ENCODE peak calls at places on chromosome 5, in six cellular contexts. W is activated T-helper 1 cell treated with Interleukin-2 at 50 U/mL for 16 hours; S is activated naive CD4-positive, alpha-beta T cell treated with anti-CD3 and anti-CD28 coated beads, Interleukin-2, amount 50 U/mL, for 16 hours; H is kidney tubule cell; D is dermis blood vessel endothelial cell; Z is activated naive CD8-positive, alpha-beta T cell treated with anti-CD3 and anti-CD28 coated beads, Interleukin-2, amount 50 U/mL, for 24 hours. Q is an unnamed sample.

GRCh38 chr5:111439473-111440075 is 72.8 kb downstream of the STARD4 start:
- DNase-seq in W (no peak), S (no peak), H (peak; percentile 38), D (no peak), Z (no peak), Q (peak; percentile 28)

GRCh38 chr5:65696892-65697291 is 25.0 kb downstream of the SGTB start:
- DNase-seq in W (no peak), S (no peak), H (no peak), D (no peak), Z (no peak), Q (no peak)

GRCh38 chr5:81003987-81004386 is 43.8 kb downstream of the RASGRF2 start:
- DNase-seq in W (no peak), S (no peak), H (no peak), D (peak; percentile 20), Z (no peak), Q (no peak)

GRCh38 chr5:158413125-158413680 is 554.3 kb upstream of the CLINT1 start:
- DNase-seq in W (no peak), S (no peak), H (no peak), D (no peak), Z (no peak), Q (no peak)

GRCh38 chr5:164233796-164234195 is 728.4 kb downstream of the MAT2B start:
- DNase-seq in W (no peak), S (no peak), H (peak; percentile 91), D (peak; percentile 50), Z (no peak), Q (no peak)

GRCh38 chr5:14168139-14168792 is 25.1 kb downstream of the TRIO start:
- DNase-seq in W (no peak), S (no peak), H (peak; percentile 64), D (peak; percentile 71), Z (no peak), Q (peak; percentile 63)

GRCh38 chr5:33049845-33050244 is 338.7 kb downstream of the NPR3 start:
- DNase-seq in W (no peak), S (no peak), H (peak; percentile 98), D (peak; percentile 52), Z (no peak), Q (peak; percentile 91)

GRCh38 chr5:166772770-166773169 is 1518.7 kb upstream of the WWC1 start:
- DNase-seq in W (no peak), S (no peak), H (peak; percentile 32), D (no peak), Z (no peak), Q (peak; percentile 44)